ENCODE peak calls at places on chromosome 15, in five cellular contexts. P is A673, W is foreskin fibroblast, R is fibroblast of mammary gland, Q is adrenal gland. E is an unnamed sample.

GRCh38 chr15:68230157-68231100 is 901 bp upstream of the CLN6 start:
- DNase-seq in Q (peak), P (no peak), W (peak), R (peak), E (no peak)

GRCh38 chr15:44265757-44266156 is 22.8 kb upstream of the GOLM2 start:
- DNase-seq in P (peak), Q (no peak), W (no peak), R (peak), E (no peak)

GRCh38 chr15:62534996-62535395 is 369.9 kb upstream of the C2CD4B start:
- DNase-seq in P (peak), Q (no peak), R (no peak), W (peak), E (no peak)

GRCh38 chr15:64566629-64567427 is 106.5 kb downstream of the ZNF609 start:
- DNase-seq in P (no peak), Q (no peak), W (no peak), R (no peak), E (no peak)

GRCh38 chr15:76964157-76964556 is 30.8 kb upstream of the PSTPIP1 start:
- DNase-seq in P (no peak), W (no peak), Q (no peak), R (no peak), E (no peak)

GRCh38 chr15:59751552-59752413 is 62.7 kb upstream of the BNIP2 start:
- DNase-seq in R (peak), W (no peak), Q (no peak), P (peak), E (no peak)

GRCh38 chr15:23447107-23447500 is at the start of gene GOLGA6L2:
- DNase-seq in P (peak), Q (peak), R (peak), W (no peak), E (no peak)

GRCh38 chr15:62390793-62391543 is 225.9 kb upstream of the C2CD4B start:
- DNase-seq in R (peak), P (peak), W (peak), Q (peak), E (peak)

GRCh38 chr15:77749236-77749997 is 116.7 kb upstream of the LINGO1 start:
- DNase-seq in W (no peak), P (no peak), R (no peak), Q (no peak), E (no peak)

GRCh38 chr15:57235865-57236264 is 140.4 kb upstream of the CGNL1 start:
- DNase-seq in P (peak), W (peak), R (peak), Q (no peak), E (no peak)

GRCh38 chr15:101070502-101071273 is 151.5 kb downstream of the LRRK1 start:
- DNase-seq in W (peak), P (peak), R (peak), Q (no peak), E (no peak)

GRCh38 chr15:77657629-77658238 is 25.0 kb upstream of the LINGO1 start:
- DNase-seq in R (no peak), P (no peak), Q (no peak), W (no peak), E (no peak)

GRCh38 chr15:87681054-87681453 is 575.5 kb downstream of the NTRK3 start:
- DNase-seq in R (no peak), W (no peak), Q (no peak), P (no peak), E (no peak)

GRCh38 chr15:65584241-65584640 is 26.7 kb downstream of the INTS14 start:
- DNase-seq in Q (no peak), P (no peak), R (no peak), W (no peak), E (no peak)

GRCh38 chr15:92625297-92625980 is 30.1 kb downstream of the FAM174B start:
- DNase-seq in W (no peak), Q (no peak), P (no peak), R (peak), E (no peak)

GRCh38 chr15:71529353-71529752 is 281.0 kb upstream of the NR2E3 start:
- DNase-seq in P (no peak), W (no peak), Q (no peak), R (no peak), E (no peak)

GRCh38 chr15:52790166-52790708 is at the start of gene ONECUT1:
- DNase-seq in R (peak), Q (peak), P (peak), W (peak), E (no peak)

GRCh38 chr15:41558400-41559238 is at the start of gene TYRO3:
- DNase-seq in P (peak), Q (peak), W (peak), R (no peak), E (no peak)

GRCh38 chr15:95929232-95929846 is 401.2 kb upstream of the NR2F2 start:
- DNase-seq in W (no peak), R (no peak), P (no peak), Q (no peak), E (no peak)

GRCh38 chr15:77027111-77027696 is 32.3 kb downstream of the PSTPIP1 start:
- DNase-seq in P (no peak), W (no peak), R (no peak), Q (no peak), E (no peak)

GRCh38 chr15:65829150-65829764 is 37.2 kb upstream of the DENND4A start:
- DNase-seq in P (peak), R (peak), W (peak), Q (peak), E (no peak)

GRCh38 chr15:82531496-82532382 is 8.5 kb downstream of the RPS17 start:
- DNase-seq in W (no peak), Q (no peak), P (no peak), R (no peak), E (peak)

GRCh38 chr15:79904256-79904655 is 7.4 kb upstream of the MTHFS start:
- DNase-seq in W (peak), R (peak), Q (no peak), P (no peak), E (no peak)

GRCh38 chr15:68352401-68353062 is 75.0 kb downstream of the FEM1B start:
- DNase-seq in R (peak), P (peak), Q (peak), W (peak), E (no peak)

GRCh38 chr15:57583282-57583681 is 8.4 kb upstream of the MYZAP start:
- DNase-seq in R (no peak), Q (no peak), W (no peak), P (no peak), E (no peak)

GRCh38 chr15:67469680-67470079 is 51.3 kb upstream of the C15orf61 start:
- DNase-seq in W (no peak), Q (no peak), P (no peak), R (no peak), E (no peak)

GRCh38 chr15:63450884-63451225 is 53.5 kb upstream of the USP3 start:
- DNase-seq in R (no peak), W (no peak), P (no peak), Q (no peak), E (no peak)

GRCh38 chr15:66872394-66872793 is 170.4 kb downstream of the SMAD6 start:
- DNase-seq in Q (no peak), R (peak), W (no peak), P (no peak), E (no peak)

GRCh38 chr15:66214236-66214635 is 39.3 kb downstream of the MEGF11 start:
- DNase-seq in Q (no peak), R (no peak), W (no peak), P (no peak), E (no peak)

GRCh38 chr15:85624241-85624855 is 170.4 kb downstream of the KLHL25 start:
- DNase-seq in P (no peak), W (peak), Q (no peak), R (peak), E (no peak)

GRCh38 chr15:82845686-82846085 is 36.3 kb downstream of the WHAMM start:
- DNase-seq in R (no peak), W (no peak), P (no peak), Q (no peak), E (no peak)

GRCh38 chr15:37586976-37587375 is 347.5 kb upstream of the TMCO5A start:
- DNase-seq in Q (no peak), W (peak), R (peak), P (peak), E (no peak)

GRCh38 chr15:46854559-46854958 is 862.7 kb upstream of the SEMA6D start:
- DNase-seq in P (no peak), Q (no peak), W (peak), R (no peak), E (no peak)

GRCh38 chr15:71691700-71692417 is 118.5 kb upstream of the NR2E3 start:
- DNase-seq in Q (no peak), W (peak), P (no peak), R (peak), E (peak)

GRCh38 chr15:47715856-47716445 is 1.4 kb upstream of the SEMA6D start:
- DNase-seq in W (peak), Q (no peak), R (peak), P (no peak), E (no peak)

DNA sequence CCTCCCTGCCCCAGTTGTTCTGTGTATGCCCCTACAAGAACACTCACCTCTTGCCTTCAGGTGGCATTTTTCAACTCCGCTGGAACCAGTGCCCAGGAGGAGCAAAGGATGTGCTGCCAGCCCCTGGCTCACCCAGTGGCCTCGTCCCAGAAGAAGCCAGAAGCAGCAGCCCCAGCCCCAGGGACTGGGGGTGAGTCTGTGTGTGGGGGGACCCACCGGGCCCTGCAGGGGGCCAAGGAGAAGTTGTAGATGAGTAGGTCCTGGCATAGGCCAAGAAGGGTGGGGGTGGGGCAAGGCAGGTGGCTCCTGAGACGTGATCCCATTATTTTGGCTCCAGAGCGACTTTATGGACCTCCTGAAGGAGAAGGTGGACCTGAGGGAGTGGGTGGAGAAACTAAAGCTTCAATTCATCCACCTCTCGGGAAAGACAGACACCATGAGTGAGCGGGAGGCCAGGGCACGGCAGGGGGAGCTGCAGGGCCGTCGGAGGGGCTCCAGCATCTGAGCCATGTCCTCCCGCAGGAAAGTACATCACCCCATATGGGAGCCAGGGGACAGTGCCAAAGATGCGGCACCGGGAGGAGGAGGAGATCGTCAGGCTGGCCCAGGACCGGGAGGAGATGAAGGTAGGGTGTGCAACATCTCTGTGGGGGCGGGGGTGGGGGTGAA is 29.3 kb downstream of the NGRN start:
- DNase-seq in Q (no peak), W (no peak), R (no peak), P (peak), E (no peak)
- H3K4me3 ChIP-seq in Q (no peak), W (no peak), R (no peak), P (no peak), E (no peak)

GRCh38 chr15:75203017-75203907 is 1.6 kb downstream of the C15orf39 start:
- DNase-seq in P (no peak), R (peak), W (peak), Q (peak), E (no peak)

GRCh38 chr15:75205064-75205395 is 3.3 kb downstream of the C15orf39 start:
- DNase-seq in R (no peak), W (no peak), P (no peak), Q (no peak), E (no peak)

GRCh38 chr15:75203908-75204263 is 2.2 kb downstream of the C15orf39 start:
- DNase-seq in R (no peak), P (no peak), W (no peak), Q (no peak), E (no peak)

GRCh38 chr15:75206006-75206405 is 4.3 kb downstream of the C15orf39 start:
- DNase-seq in Q (no peak), R (no peak), P (no peak), W (no peak), E (no peak)

GRCh38 chr15:75204340-75205063 is 2.8 kb downstream of the C15orf39 start:
- DNase-seq in R (peak), Q (peak), W (peak), P (peak), E (peak)
- H3K4me3 ChIP-seq in R (peak), Q (no peak), W (peak), P (peak), E (no peak)

DNA sequence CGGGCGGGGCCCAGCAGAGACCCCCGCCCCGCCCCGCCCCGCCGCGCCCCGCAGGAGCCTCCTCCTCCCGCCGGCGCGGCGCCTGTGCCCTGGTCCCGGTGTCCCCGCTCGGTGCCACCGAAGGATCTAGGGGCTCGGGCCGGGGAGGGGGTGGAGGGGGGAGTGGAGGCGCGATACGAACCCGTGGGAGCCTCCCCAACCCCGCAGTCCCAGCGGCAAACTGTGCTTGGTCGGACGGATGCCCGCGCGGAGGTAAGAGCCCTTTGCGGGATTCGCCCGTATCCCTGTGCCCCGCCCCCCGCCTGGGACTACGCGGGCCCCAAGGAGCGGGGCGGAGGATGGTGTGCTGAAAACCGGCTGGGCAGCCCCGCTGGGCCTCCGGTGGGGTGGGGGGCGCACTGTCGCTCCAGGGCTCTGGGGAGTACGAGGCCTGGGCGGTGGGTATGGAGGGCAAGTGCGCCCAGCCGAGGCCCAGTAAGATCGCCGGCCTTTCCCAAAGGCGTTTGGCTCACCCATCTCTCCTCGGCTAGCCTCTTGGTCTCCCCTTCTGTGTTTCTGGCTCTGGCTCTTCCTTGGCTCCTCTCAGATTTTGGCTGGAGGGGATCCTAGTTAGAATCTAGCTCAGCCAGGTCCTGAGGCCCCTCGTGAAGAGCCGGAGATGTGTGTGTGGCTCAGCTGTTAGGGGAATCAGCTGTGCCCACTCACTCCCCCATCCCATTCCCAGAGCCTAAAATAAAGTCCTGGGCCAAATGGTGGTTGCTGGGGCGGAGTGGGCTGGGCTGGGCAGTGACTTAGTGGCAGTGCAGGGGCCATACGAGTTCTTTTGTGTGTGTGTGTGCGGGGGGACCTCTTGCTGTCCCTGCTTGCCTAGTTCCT is 65.7 kb upstream of the POLG start:
- DNase-seq in P (peak), R (no peak), W (no peak), Q (no peak), E (no peak)
- H3K4me3 ChIP-seq in P (peak), R (no peak), W (no peak), Q (no peak), E (no peak)

GRCh38 chr15:90873998-90874605 is 5.7 kb downstream of the FURIN start:
- DNase-seq in W (peak), Q (peak), P (no peak), R (no peak), E (peak)
- H3K4me3 ChIP-seq in W (no peak), Q (no peak), P (no peak), R (no peak), E (no peak)

GRCh38 chr15:51736069-51736468 is 1.4 kb downstream of the LYSMD2 start:
- DNase-seq in Q (no peak), W (peak), P (no peak), R (no peak), E (no peak)
- H3K4me3 ChIP-seq in Q (no peak), W (no peak), P (no peak), R (no peak), E (no peak)

DNA sequence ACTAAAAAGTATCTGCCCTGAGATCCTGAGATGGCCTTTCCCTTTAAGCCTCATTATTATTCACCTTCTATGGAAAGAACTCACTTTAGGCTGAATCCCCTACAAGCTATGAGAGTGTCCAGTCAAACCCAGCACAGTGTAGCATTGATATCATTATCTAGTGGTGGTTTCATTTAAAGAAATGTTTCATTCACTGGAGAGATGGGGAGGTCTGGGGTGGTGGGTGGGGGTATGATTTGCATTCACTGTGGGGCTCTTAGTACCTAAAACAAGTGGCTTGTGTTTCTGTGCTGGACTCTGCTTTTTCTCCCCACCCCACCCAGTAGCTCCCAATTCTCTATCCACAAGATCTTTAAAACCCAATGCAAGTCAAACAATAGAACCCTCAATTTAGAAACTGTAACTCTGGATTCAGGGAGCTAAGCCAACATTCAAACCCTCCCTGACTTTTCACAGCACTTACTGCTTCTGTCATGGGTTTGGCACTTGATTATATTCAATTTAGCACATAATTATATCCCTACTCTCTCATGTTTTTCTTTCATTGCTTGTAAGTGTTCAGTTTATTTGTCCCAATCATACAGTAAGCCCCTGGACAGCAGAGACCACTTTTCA is 310.6 kb upstream of the THBS1 start:
- DNase-seq in W (peak), Q (no peak), R (no peak), P (no peak), E (no peak)
- H3K4me3 ChIP-seq in W (no peak), Q (no peak), R (no peak), P (no peak), E (no peak)

DNA sequence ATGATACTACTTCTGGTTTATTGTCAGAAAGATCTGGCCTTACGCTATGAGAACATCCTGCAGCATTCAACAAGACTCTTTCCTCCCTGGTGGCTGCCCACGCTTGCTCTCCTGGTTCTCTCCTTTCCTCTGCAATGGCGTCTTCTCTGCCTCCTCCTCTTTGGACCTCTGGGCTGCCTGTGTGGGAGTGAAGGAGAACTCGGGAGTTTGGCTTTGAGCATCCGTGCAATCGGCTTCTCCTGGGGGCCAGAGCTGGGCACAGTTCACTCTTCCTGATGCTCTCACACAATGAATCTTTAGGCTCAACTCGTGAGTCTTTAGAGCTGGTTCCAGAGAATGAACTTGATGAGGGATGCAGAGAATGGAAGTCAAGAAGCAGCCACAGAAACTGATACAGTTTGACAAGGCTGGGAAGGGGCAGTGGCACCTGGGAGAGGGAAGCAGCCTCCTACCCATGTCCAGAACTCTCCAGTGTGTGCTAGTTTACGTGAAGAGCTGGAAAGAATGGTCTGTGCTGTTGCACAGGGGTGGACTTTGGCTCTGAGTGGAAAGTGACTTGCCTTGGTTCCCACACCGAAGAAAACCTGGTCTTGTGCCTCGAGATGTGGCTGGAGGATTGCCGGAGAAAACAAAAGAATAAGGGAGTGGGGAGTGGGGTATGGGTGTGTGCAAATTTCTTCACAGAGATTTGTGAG is 37.9 kb downstream of the RPLP1 start:
- DNase-seq in Q (no peak), R (no peak), W (no peak), P (no peak), E (no peak)
- H3K4me3 ChIP-seq in Q (no peak), R (no peak), W (no peak), P (no peak), E (no peak)

E was measured in lung.